ENCODE peak calls at places on chromosomes 16 and 17, in seven cellular contexts. One of them, this sample, is unnamed.

GRCh38 chr16:56608876-56609462 is 585 bp downstream of the MT2A start:
- DNase-seq in AG09309: no peak
- DNase-seq in endothelial cell of umbilical vein: no peak
- DNase-seq in cardiac muscle cell: no peak
- DNase-seq in HCT116: no peak
- DNase-seq in left ventricle myocardium inferior: no peak
- DNase-seq in retinal pigment epithelial cell: no peak
- DNase-seq in this sample: no peak

GRCh38 chr17:11668633-11669032 is 70.4 kb downstream of the DNAH9 start:
- DNase-seq in HCT116: no peak
- DNase-seq in endothelial cell of umbilical vein: no peak
- DNase-seq in retinal pigment epithelial cell: no peak
- DNase-seq in left ventricle myocardium inferior: no peak
- DNase-seq in cardiac muscle cell: no peak
- DNase-seq in AG09309: no peak
- DNase-seq in this sample: no peak

GRCh38 chr16:81611721-81612120 is 167.1 kb downstream of the CMIP start:
- DNase-seq in AG09309: no peak
- DNase-seq in HCT116: no peak
- DNase-seq in endothelial cell of umbilical vein: no peak
- DNase-seq in cardiac muscle cell: no peak
- DNase-seq in retinal pigment epithelial cell: no peak
- DNase-seq in left ventricle myocardium inferior: no peak
- DNase-seq in this sample: no peak

GRCh38 chr16:48613061-48613957 is 3.3 kb upstream of the N4BP1 start:
- DNase-seq in endothelial cell of umbilical vein: no peak
- DNase-seq in cardiac muscle cell: peak; percentile 73
- DNase-seq in retinal pigment epithelial cell: no peak
- DNase-seq in HCT116: no peak
- DNase-seq in left ventricle myocardium inferior: no peak
- DNase-seq in AG09309: no peak
- DNase-seq in this sample: peak; percentile 80

GRCh38 chr17:75689441-75689873 is 22.3 kb downstream of the SAP30BP start:
- DNase-seq in endothelial cell of umbilical vein: no peak
- DNase-seq in retinal pigment epithelial cell: no peak
- DNase-seq in AG09309: no peak
- DNase-seq in HCT116: no peak
- DNase-seq in cardiac muscle cell: no peak
- DNase-seq in left ventricle myocardium inferior: no peak
- DNase-seq in this sample: peak; percentile 97

GRCh38 chr17:79305831-79306687 is 231.4 kb downstream of the ENGASE start:
- DNase-seq in left ventricle myocardium inferior: peak; percentile 41
- DNase-seq in cardiac muscle cell: peak; percentile 8
- DNase-seq in retinal pigment epithelial cell: no peak
- DNase-seq in endothelial cell of umbilical vein: peak; percentile 4
- DNase-seq in AG09309: no peak
- DNase-seq in HCT116: no peak
- DNase-seq in this sample: no peak

GRCh38 chr17:58403312-58403711 is 14.0 kb downstream of the RNF43 start:
- DNase-seq in HCT116: no peak
- DNase-seq in AG09309: no peak
- DNase-seq in endothelial cell of umbilical vein: no peak
- DNase-seq in left ventricle myocardium inferior: no peak
- DNase-seq in cardiac muscle cell: peak; percentile 30
- DNase-seq in retinal pigment epithelial cell: no peak
- DNase-seq in this sample: no peak

GRCh38 chr16:3873482-3874173 is 6.9 kb downstream of the CREBBP start:
- DNase-seq in cardiac muscle cell: peak; percentile 40
- DNase-seq in AG09309: no peak
- DNase-seq in endothelial cell of umbilical vein: no peak
- DNase-seq in retinal pigment epithelial cell: no peak
- DNase-seq in HCT116: no peak
- DNase-seq in left ventricle myocardium inferior: no peak
- DNase-seq in this sample: no peak

GRCh38 chr17:78343433-78344201 is 16.3 kb downstream of the SOCS3 start:
- DNase-seq in cardiac muscle cell: no peak
- DNase-seq in endothelial cell of umbilical vein: no peak
- DNase-seq in AG09309: no peak
- DNase-seq in left ventricle myocardium inferior: no peak
- DNase-seq in retinal pigment epithelial cell: no peak
- DNase-seq in HCT116: no peak
- DNase-seq in this sample: peak; percentile 87

GRCh38 chr16:88653606-88654362 is 2.9 kb upstream of the CYBA start:
- DNase-seq in cardiac muscle cell: no peak
- DNase-seq in left ventricle myocardium inferior: no peak
- DNase-seq in HCT116: no peak
- DNase-seq in retinal pigment epithelial cell: no peak
- DNase-seq in endothelial cell of umbilical vein: no peak
- DNase-seq in AG09309: no peak
- DNase-seq in this sample: no peak

GRCh38 chr16:57012353-57012752 is 23.0 kb downstream of the NLRC5 start:
- DNase-seq in left ventricle myocardium inferior: no peak
- DNase-seq in HCT116: no peak
- DNase-seq in AG09309: no peak
- DNase-seq in retinal pigment epithelial cell: no peak
- DNase-seq in cardiac muscle cell: no peak
- DNase-seq in endothelial cell of umbilical vein: no peak
- DNase-seq in this sample: no peak

GRCh38 chr16:48561960-48562393 is 48.0 kb downstream of the N4BP1 start:
- DNase-seq in cardiac muscle cell: peak; percentile 31
- DNase-seq in endothelial cell of umbilical vein: peak; percentile 58
- DNase-seq in AG09309: no peak
- DNase-seq in retinal pigment epithelial cell: no peak
- DNase-seq in left ventricle myocardium inferior: no peak
- DNase-seq in HCT116: no peak
- DNase-seq in this sample: no peak

GRCh38 chr17:53516643-53517042 is 306.1 kb upstream of the KIF2B start:
- DNase-seq in endothelial cell of umbilical vein: no peak
- DNase-seq in HCT116: no peak
- DNase-seq in cardiac muscle cell: peak; percentile 59
- DNase-seq in left ventricle myocardium inferior: no peak
- DNase-seq in AG09309: no peak
- DNase-seq in retinal pigment epithelial cell: no peak
- DNase-seq in this sample: no peak

GRCh38 chr16:3074860-3075545 is 9.6 kb downstream of the IL32 start:
- DNase-seq in cardiac muscle cell: no peak
- DNase-seq in retinal pigment epithelial cell: no peak
- DNase-seq in left ventricle myocardium inferior: no peak
- DNase-seq in AG09309: no peak
- DNase-seq in HCT116: no peak
- DNase-seq in endothelial cell of umbilical vein: no peak
- DNase-seq in this sample: peak; percentile 98

GRCh38 chr16:56871172-56871593 is 6.2 kb downstream of the SLC12A3 start:
- DNase-seq in cardiac muscle cell: peak; percentile 38
- DNase-seq in HCT116: no peak
- DNase-seq in endothelial cell of umbilical vein: no peak
- DNase-seq in AG09309: no peak
- DNase-seq in retinal pigment epithelial cell: no peak
- DNase-seq in left ventricle myocardium inferior: no peak
- DNase-seq in this sample: no peak

GRCh38 chr16:65101009-65101408 is 20.9 kb downstream of the CDH11 start:
- DNase-seq in AG09309: no peak
- DNase-seq in endothelial cell of umbilical vein: no peak
- DNase-seq in left ventricle myocardium inferior: no peak
- DNase-seq in retinal pigment epithelial cell: no peak
- DNase-seq in HCT116: no peak
- DNase-seq in cardiac muscle cell: no peak
- DNase-seq in this sample: no peak

GRCh38 chr16:29926675-29927522 is 873 bp upstream of the KCTD13 start:
- DNase-seq in left ventricle myocardium inferior: no peak
- DNase-seq in HCT116: no peak
- DNase-seq in endothelial cell of umbilical vein: no peak
- DNase-seq in cardiac muscle cell: no peak
- DNase-seq in retinal pigment epithelial cell: no peak
- DNase-seq in AG09309: no peak
- DNase-seq in this sample: no peak

GRCh38 chr16:86010680-86011141 is 111.7 kb downstream of the IRF8 start:
- DNase-seq in cardiac muscle cell: no peak
- DNase-seq in AG09309: no peak
- DNase-seq in retinal pigment epithelial cell: no peak
- DNase-seq in HCT116: no peak
- DNase-seq in left ventricle myocardium inferior: no peak
- DNase-seq in endothelial cell of umbilical vein: no peak
- DNase-seq in this sample: no peak

GRCh38 chr16:85028638-85029412 is 1.2 kb downstream of the KIAA0513 start:
- DNase-seq in HCT116: no peak
- DNase-seq in retinal pigment epithelial cell: no peak
- DNase-seq in endothelial cell of umbilical vein: peak; percentile 84
- DNase-seq in AG09309: no peak
- DNase-seq in cardiac muscle cell: peak; percentile 33
- DNase-seq in left ventricle myocardium inferior: no peak
- DNase-seq in this sample: no peak

GRCh38 chr17:38672788-38673713 is 1.7 kb downstream of the EPOP start:
- DNase-seq in cardiac muscle cell: no peak
- DNase-seq in endothelial cell of umbilical vein: no peak
- DNase-seq in left ventricle myocardium inferior: no peak
- DNase-seq in retinal pigment epithelial cell: no peak
- DNase-seq in HCT116: no peak
- DNase-seq in AG09309: no peak
- DNase-seq in this sample: no peak
- H3K4me3 ChIP-seq in cardiac muscle cell: peak overlapping the region; percentile 54
- H3K4me3 ChIP-seq in endothelial cell of umbilical vein: no peak overlapping the region
- H3K4me3 ChIP-seq in left ventricle myocardium inferior: peak overlapping the region; percentile 76
- H3K4me3 ChIP-seq in retinal pigment epithelial cell: no peak overlapping the region
- H3K4me3 ChIP-seq in HCT116: peak overlapping the region; percentile 77
- H3K4me3 ChIP-seq in AG09309: no peak overlapping the region
- H3K4me3 ChIP-seq in this sample: no peak overlapping the region

GRCh38 chr16:75252049-75252864 is 833 bp upstream of the BCAR1 start:
- DNase-seq in retinal pigment epithelial cell: no peak
- DNase-seq in AG09309: no peak
- DNase-seq in left ventricle myocardium inferior: peak; percentile 12
- DNase-seq in cardiac muscle cell: no peak
- DNase-seq in HCT116: no peak
- DNase-seq in endothelial cell of umbilical vein: no peak
- DNase-seq in this sample: no peak
- H3K4me3 ChIP-seq in retinal pigment epithelial cell: peak overlapping the region; percentile 9
- H3K4me3 ChIP-seq in AG09309: peak overlapping the region; percentile 17
- H3K4me3 ChIP-seq in left ventricle myocardium inferior: peak overlapping the region; percentile 97
- H3K4me3 ChIP-seq in cardiac muscle cell: peak overlapping the region; percentile 7
- H3K4me3 ChIP-seq in HCT116: peak overlapping the region; percentile 28
- H3K4me3 ChIP-seq in endothelial cell of umbilical vein: no peak overlapping the region
- H3K4me3 ChIP-seq in this sample: no peak overlapping the region

GRCh38 chr17:47751471-47751870 is 18.4 kb downstream of the TBX21 start:
- DNase-seq in AG09309: no peak
- DNase-seq in left ventricle myocardium inferior: no peak
- DNase-seq in retinal pigment epithelial cell: no peak
- DNase-seq in cardiac muscle cell: no peak
- DNase-seq in HCT116: no peak
- DNase-seq in endothelial cell of umbilical vein: no peak
- DNase-seq in this sample: no peak
- H3K4me3 ChIP-seq in AG09309: no peak overlapping the region
- H3K4me3 ChIP-seq in left ventricle myocardium inferior: no peak overlapping the region
- H3K4me3 ChIP-seq in retinal pigment epithelial cell: no peak overlapping the region
- H3K4me3 ChIP-seq in cardiac muscle cell: no peak overlapping the region
- H3K4me3 ChIP-seq in HCT116: no peak overlapping the region
- H3K4me3 ChIP-seq in endothelial cell of umbilical vein: no peak overlapping the region
- H3K4me3 ChIP-seq in this sample: no peak overlapping the region

DNA sequence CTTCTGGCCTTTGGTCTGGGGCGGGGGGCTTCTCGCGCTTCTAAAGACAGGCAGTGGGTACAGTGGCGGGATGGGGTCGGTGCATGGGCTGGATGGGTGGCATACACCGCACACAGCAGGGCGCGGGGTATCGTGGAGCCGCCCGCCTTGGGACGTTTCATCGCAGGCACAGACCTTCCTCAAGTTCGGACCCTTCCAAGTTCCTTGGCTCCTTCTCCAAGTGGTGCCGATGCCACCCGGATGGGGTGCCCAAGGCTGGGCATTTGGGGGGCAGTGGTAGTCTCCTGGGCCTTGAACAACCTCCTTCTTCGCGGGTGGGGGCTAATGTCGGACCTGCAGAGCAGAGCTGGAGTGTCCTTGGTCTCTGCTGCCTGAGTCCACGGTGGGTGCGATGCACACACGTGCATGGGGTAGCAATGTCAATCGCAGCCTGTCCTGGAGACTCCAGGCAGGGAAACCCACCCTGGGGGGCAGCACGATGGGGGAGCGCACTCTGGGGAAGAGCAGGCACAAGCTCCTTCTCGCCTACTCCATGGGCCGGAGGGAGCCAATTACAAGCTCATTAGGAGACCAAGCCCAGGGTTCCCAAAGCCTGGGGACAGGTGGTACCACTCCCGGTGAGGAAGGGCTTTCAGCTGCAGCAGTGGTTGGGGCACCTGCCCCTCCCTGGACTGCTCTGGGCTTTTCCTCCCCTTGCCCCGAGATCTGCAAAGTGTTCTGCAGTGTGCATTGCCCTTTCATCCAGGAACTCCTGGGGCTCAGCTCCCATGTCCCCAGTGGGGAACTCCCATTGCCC is 721 bp upstream of the MTSS2 start:
- DNase-seq in retinal pigment epithelial cell: no peak
- DNase-seq in cardiac muscle cell: no peak
- DNase-seq in left ventricle myocardium inferior: no peak
- DNase-seq in AG09309: no peak
- DNase-seq in endothelial cell of umbilical vein: no peak
- DNase-seq in HCT116: no peak
- DNase-seq in this sample: no peak
- H3K4me3 ChIP-seq in retinal pigment epithelial cell: peak overlapping the region; percentile 31
- H3K4me3 ChIP-seq in cardiac muscle cell: peak overlapping the region; percentile 6
- H3K4me3 ChIP-seq in left ventricle myocardium inferior: peak overlapping the region; percentile 87
- H3K4me3 ChIP-seq in AG09309: peak overlapping the region; percentile 47
- H3K4me3 ChIP-seq in endothelial cell of umbilical vein: peak overlapping the region; percentile 94
- H3K4me3 ChIP-seq in HCT116: peak overlapping the region; percentile 45
- H3K4me3 ChIP-seq in this sample: peak overlapping the region; percentile 30

This sample was measured in Jurkat, Clone E6-1.